ENCODE peak calls at places on chromosome 13, in five cellular contexts. I is T1000; H is stromal cell of bone marrow; U is activated CD4-positive, alpha-beta T cell treated with anti-CD3 and anti-CD28 coated beads, Interleukin-2, amount 50 U/mL, for 4 hours; O is left ventricle myocardium superior. B is an unnamed sample.

GRCh38 chr13:111486801-111487200 is 166.4 kb downstream of the TEX29 start:
- DNase-seq in I (no peak), H (no peak), U (no peak), O (no peak), B (no peak)

GRCh38 chr13:110881811-110882210 is 33.1 kb downstream of the ANKRD10 start:
- DNase-seq in I (no peak), H (no peak), U (no peak), O (no peak), B (no peak)

GRCh38 chr13:104286566-104287290 is 1220.5 kb upstream of the SLC10A2 start:
- DNase-seq in I (no peak), H (no peak), U (no peak), O (no peak), B (no peak)

GRCh38 chr13:41465965-41466364 is 8.6 kb downstream of the RGCC start:
- DNase-seq in I (no peak), H (no peak), U (no peak), O (no peak), B (no peak)

GRCh38 chr13:112814905-112815585 is 125.2 kb downstream of the ATP11A start:
- DNase-seq in I (no peak), H (peak), U (no peak), O (peak), B (no peak)

GRCh38 chr13:77698211-77699058 is 948 bp downstream of the SLAIN1 start:
- DNase-seq in I (no peak), H (no peak), U (peak), O (peak), B (peak)

GRCh38 chr13:108060111-108060510 is 155.2 kb downstream of the LIG4 start:
- DNase-seq in I (no peak), H (no peak), U (no peak), O (no peak), B (no peak)

GRCh38 chr13:72399351-72399750 is 328.1 kb downstream of the MZT1 start:
- DNase-seq in I (no peak), H (no peak), U (no peak), O (no peak), B (no peak)

GRCh38 chr13:53200498-53201453 is 172.2 kb downstream of the OLFM4 start:
- DNase-seq in I (no peak), H (no peak), U (no peak), O (peak), B (peak)

GRCh38 chr13:46361535-46361934 is 25.5 kb downstream of the RUBCNL start:
- DNase-seq in I (no peak), H (no peak), U (no peak), O (no peak), B (no peak)

GRCh38 chr13:52779028-52779612 is 39.5 kb upstream of the CNMD start:
- DNase-seq in I (no peak), H (no peak), U (no peak), O (no peak), B (no peak)

GRCh38 chr13:73599232-73600128 is 534.7 kb downstream of the KLF12 start:
- DNase-seq in I (no peak), H (no peak), U (no peak), O (no peak), B (no peak)

GRCh38 chr13:111958612-111959395 is 108.1 kb upstream of the SOX1 start:
- DNase-seq in I (no peak), H (no peak), U (no peak), O (no peak), B (no peak)

GRCh38 chr13:30731658-30732390 is 3.5 kb upstream of the ALOX5AP start:
- DNase-seq in I (no peak), H (no peak), U (no peak), O (no peak), B (peak)

GRCh38 chr13:35744566-35745203 is 268.2 kb upstream of the MAB21L1 start:
- DNase-seq in I (no peak), H (no peak), U (no peak), O (no peak), B (no peak)

GRCh38 chr13:99658266-99658991 is 157.2 kb downstream of the TM9SF2 start:
- DNase-seq in I (no peak), H (peak), U (peak), O (peak), B (peak)

GRCh38 chr13:51523082-51523518 is 61.2 kb upstream of the WDFY2 start:
- DNase-seq in I (no peak), H (no peak), U (no peak), O (no peak), B (peak)

GRCh38 chr13:111177803-111178389 is 62.8 kb downstream of the ARHGEF7 start:
- DNase-seq in I (no peak), H (peak), U (no peak), O (no peak), B (no peak)

GRCh38 chr13:98599502-98600328 is 22.8 kb upstream of the STK24 start:
- DNase-seq in I (no peak), H (no peak), U (no peak), O (no peak), B (no peak)

GRCh38 chr13:19169991-19170390 is 11.6 kb downstream of the TUBA3C start:
- DNase-seq in I (no peak), H (no peak), U (no peak), O (no peak), B (no peak)

GRCh38 chr13:34108396-34108795 is 290.4 kb downstream of the RFC3 start:
- DNase-seq in I (no peak), H (no peak), U (no peak), O (no peak), B (no peak)